ENCODE peak calls at places on chromosomes 16 and 17, in five cellular contexts. T is prostate gland; I is CD8-positive, alpha-beta memory T cell; Q is IMR-90; H is sigmoid colon. E is an unnamed sample. For H3K4me1, the result is how much of the 10 kb centered on the place peaks cover.

GRCh38 chr16:3920206-3920605 is 39.7 kb upstream of the CREBBP start:
- DNase-seq in T (no peak), I (no peak), Q (no peak), H (no peak), E (no peak)

GRCh38 chr16:14562691-14563491 is 67.2 kb downstream of the PARN start:
- DNase-seq in T (peak), I (no peak), Q (peak), H (peak), E (peak)

GRCh38 chr16:13348416-13348815 is 447.0 kb downstream of the SHISA9 start:
- DNase-seq in T (no peak), I (no peak), Q (no peak), H (no peak), E (no peak)

GRCh38 chr17:59525668-59526067 is 39.7 kb upstream of the DHX40 start:
- DNase-seq in T (no peak), I (no peak), Q (no peak), H (no peak), E (no peak)

GRCh38 chr16:85061566-85061965 is 34.0 kb downstream of the KIAA0513 start:
- DNase-seq in T (no peak), I (no peak), Q (no peak), H (peak), E (peak)

GRCh38 chr17:29158515-29159275 is 21.5 kb downstream of the MYO18A start:
- DNase-seq in T (no peak), I (no peak), Q (peak), H (no peak), E (no peak)

GRCh38 chr16:57758331-57759117 is 23.0 kb downstream of the KATNB1 start:
- DNase-seq in T (no peak), I (no peak), Q (no peak), H (no peak), E (peak)

GRCh38 chr17:74126179-74126900 is 77.1 kb upstream of the RPL38 start:
- DNase-seq in T (no peak), I (no peak), Q (no peak), H (no peak), E (no peak)

GRCh38 chr16:49015189-49015540 is 266.5 kb downstream of the CBLN1 start:
- DNase-seq in T (no peak), I (no peak), Q (no peak), H (no peak), E (no peak)

GRCh38 chr17:29827179-29827578 is 102.8 kb downstream of the SSH2 start:
- DNase-seq in T (no peak), I (no peak), Q (no peak), H (no peak), E (no peak)

GRCh38 chr17:78499715-78500540 is 77.3 kb downstream of the DNAH17 start:
- DNase-seq in T (no peak), I (no peak), Q (no peak), H (no peak), E (no peak)

GRCh38 chr16:17368951-17369350 is 101.8 kb downstream of the XYLT1 start:
- DNase-seq in T (no peak), I (no peak), Q (no peak), H (no peak), E (no peak)
- H3K4me1 ChIP-seq in T (under half), I (half or more), Q (under half), H (half or more), E (under half)

GRCh38 chr17:42010898-42011516 is 6.2 kb downstream of the DNAJC7 start:
- DNase-seq in T (no peak), I (no peak), Q (peak), H (no peak), E (no peak)
- H3K4me1 ChIP-seq in T (under half), I (under half), Q (under half), H (half or more), E (under half)

GRCh38 chr16:79100456-79100855 is 500.1 kb downstream of the MAF start:
- DNase-seq in T (no peak), I (no peak), Q (no peak), H (no peak), E (no peak)
- H3K4me1 ChIP-seq in T (under half), I (under half), Q (under half), H (under half), E (under half)

GRCh38 chr17:45761957-45762565 is 22.1 kb upstream of the CRHR1 start:
- DNase-seq in T (no peak), I (no peak), Q (no peak), H (no peak), E (no peak)
- H3K4me1 ChIP-seq in T (under half), I (under half), Q (under half), H (under half), E (under half)

DNA sequence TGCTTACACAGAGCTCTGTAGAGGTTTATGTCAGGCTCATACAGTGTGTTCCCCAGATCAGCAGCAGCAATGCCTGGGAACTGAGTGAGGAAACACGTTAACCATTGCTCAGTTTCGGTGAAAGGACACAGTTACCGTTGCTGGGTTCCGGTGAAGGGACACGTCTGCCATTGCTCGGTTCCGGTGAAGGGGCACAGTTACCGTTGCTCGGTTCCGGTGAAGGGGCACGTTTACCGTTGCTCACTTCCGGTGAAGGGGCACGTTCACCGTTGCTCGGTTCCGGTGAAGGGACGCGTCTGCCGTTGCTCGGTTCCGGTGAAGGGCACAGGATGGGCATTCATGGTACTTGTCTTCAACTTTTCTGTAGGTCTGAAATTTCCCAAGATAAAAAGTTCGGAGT is 81.7 kb downstream of the MRM3 start:
- DNase-seq in T (no peak), I (no peak), Q (no peak), H (no peak), E (no peak)
- H3K4me1 ChIP-seq in T (under half), I (under half), Q (under half), H (half or more), E (under half)

GRCh38 chr16:19872935-19873334 is 11.7 kb downstream of the GPRC5B start:
- DNase-seq in T (no peak), I (no peak), Q (no peak), H (no peak), E (no peak)

GRCh38 chr16:19872179-19872863 is 12.3 kb downstream of the GPRC5B start:
- DNase-seq in T (no peak), I (no peak), Q (no peak), H (no peak), E (no peak)

GRCh38 chr16:19874026-19874425 is 10.6 kb downstream of the GPRC5B start:
- DNase-seq in T (no peak), I (no peak), Q (no peak), H (no peak), E (no peak)

GRCh38 chr16:19874816-19875546 is 9.7 kb downstream of the GPRC5B start:
- DNase-seq in T (no peak), I (no peak), Q (no peak), H (no peak), E (no peak)

GRCh38 chr16:19871721-19872120 is 12.9 kb downstream of the GPRC5B start:
- DNase-seq in T (no peak), I (no peak), Q (no peak), H (no peak), E (no peak)
- H3K4me1 ChIP-seq in T (under half), I (under half), Q (under half), H (under half), E (under half)

DNA sequence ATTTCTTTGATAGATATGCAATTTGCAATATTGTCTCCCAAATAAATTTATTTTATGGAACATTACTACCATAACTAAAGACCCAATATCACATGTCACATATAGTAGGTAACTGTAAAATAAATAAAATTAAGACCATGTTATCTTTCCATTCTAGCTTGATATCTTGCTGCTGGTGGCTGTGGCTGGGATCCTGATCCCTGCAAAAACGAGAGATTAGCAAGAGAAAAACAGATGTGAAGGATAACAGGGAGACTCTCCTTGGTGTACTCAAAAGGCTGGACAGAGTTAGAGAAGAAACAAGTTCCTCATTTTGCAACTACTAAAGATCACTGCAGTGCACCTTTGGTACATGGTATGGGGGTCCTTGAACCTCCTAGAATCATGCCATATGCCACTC is 49.7 kb downstream of the ARHGAP27 start:
- DNase-seq in T (no peak), I (no peak), Q (no peak), H (no peak), E (no peak)
- H3K4me1 ChIP-seq in T (under half), I (under half), Q (under half), H (under half), E (under half)

DNA sequence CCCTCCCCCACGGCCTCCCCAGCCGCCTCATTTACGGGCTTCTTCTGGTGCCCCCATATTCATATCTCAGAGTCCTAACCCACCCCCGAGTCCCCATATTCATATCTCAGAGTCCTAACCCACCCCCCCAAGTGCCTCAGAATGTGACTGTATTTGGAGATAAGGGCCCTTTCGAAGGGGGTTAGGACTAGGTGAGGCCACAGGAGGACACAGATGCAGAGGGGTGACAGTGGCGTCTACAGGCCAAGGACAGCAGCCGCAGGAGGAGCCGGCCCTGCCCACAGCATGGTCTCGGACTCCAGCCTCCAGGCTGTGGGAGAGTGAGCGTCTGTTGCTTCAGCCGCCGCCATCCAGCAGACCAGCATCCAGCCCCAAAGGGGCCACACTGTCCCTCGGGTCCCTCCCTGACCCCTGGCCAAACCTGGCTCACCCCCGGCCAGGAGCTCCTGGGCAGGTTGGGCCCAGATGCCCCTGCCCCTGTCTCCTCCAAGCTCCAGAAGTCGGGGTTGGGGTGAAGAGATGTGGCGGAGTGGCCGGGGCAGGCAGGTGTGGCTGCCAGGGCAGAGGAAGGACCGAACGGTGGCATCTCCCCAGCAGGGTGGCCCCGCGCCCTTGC is 25.5 kb downstream of the CACNA1H start:
- DNase-seq in T (no peak), I (no peak), Q (no peak), H (no peak), E (no peak)
- H3K4me1 ChIP-seq in T (under half), I (under half), Q (under half), H (half or more), E (under half)

GRCh38 chr17:40113110-40113960 is 8.4 kb upstream of the MSL1 start:
- DNase-seq in T (peak), I (peak), Q (peak), H (peak), E (peak)
- H3K4me1 ChIP-seq in T (under half), I (half or more), Q (under half), H (half or more), E (half or more)

GRCh38 chr17:1577657-1578428 is 15.3 kb upstream of the PITPNA start:
- DNase-seq in T (no peak), I (no peak), Q (no peak), H (no peak), E (no peak)
- H3K4me1 ChIP-seq in T (under half), I (under half), Q (under half), H (under half), E (under half)

E was measured in right lobe of liver.